ENCODE peak calls at places on chromosomes 3 and 15, in six cellular contexts. W, K, T, P, L and G are unnamed samples.

GRCh38 chr3:10933470-10933957 is 59.0 kb upstream of the SLC6A1 start:
- DNase-seq in T (no peak), K (no peak), P (no peak), W (no peak), L (no peak), G (no peak)

GRCh38 chr15:34644851-34645250 is 61.4 kb upstream of the GOLGA8B start:
- DNase-seq in K (no peak), P (no peak), T (no peak), W (no peak), L (no peak), G (no peak)

GRCh38 chr3:49625971-49626640 is 48.0 kb upstream of the APEH start:
- DNase-seq in T (no peak), L (no peak), K (no peak), W (no peak), P (no peak), G (no peak)

GRCh38 chr15:64667736-64668161 is 107.6 kb downstream of the RBPMS2 start:
- DNase-seq in W (peak; percentile 66), T (no peak), P (no peak), L (no peak), K (no peak), G (no peak)

GRCh38 chr15:33737687-33738606 is 230.3 kb upstream of the CHRM5 start:
- DNase-seq in W (peak; percentile 49), P (peak; percentile 78), T (no peak), L (peak; percentile 73), K (no peak), G (no peak)

GRCh38 chr3:12993623-12994356 is 79.4 kb downstream of the IQSEC1 start:
- DNase-seq in T (peak; percentile 74), L (peak; percentile 67), W (no peak), K (no peak), P (peak; percentile 63), G (no peak)

GRCh38 chr3:169686874-169687273 is 23.4 kb upstream of the MECOM start:
- DNase-seq in L (no peak), W (no peak), T (no peak), K (no peak), P (no peak), G (no peak)

GRCh38 chr3:123767564-123768292 is 116.4 kb downstream of the MYLK start:
- DNase-seq in T (no peak), W (no peak), K (no peak), P (no peak), L (no peak), G (no peak)

GRCh38 chr15:71160976-71161375 is 45.7 kb downstream of the THSD4 start:
- DNase-seq in L (no peak), T (no peak), W (no peak), K (no peak), P (no peak), G (no peak)

GRCh38 chr3:168876346-168877035 is 780.8 kb upstream of the GOLIM4 start:
- DNase-seq in W (peak; percentile 73), K (peak; percentile 64), T (no peak), L (no peak), P (no peak), G (no peak)

GRCh38 chr15:71348597-71348996 is 233.3 kb downstream of the THSD4 start:
- DNase-seq in T (no peak), L (no peak), P (no peak), K (peak; percentile 84), W (no peak), G (no peak)

GRCh38 chr3:120145498-120146285 is 51.4 kb upstream of the GSK3B start:
- DNase-seq in P (no peak), L (no peak), T (no peak), K (peak; percentile 89), W (peak; percentile 95), G (no peak)

GRCh38 chr3:17398959-17399551 is 343.4 kb downstream of the TBC1D5 start:
- DNase-seq in P (no peak), K (no peak), W (no peak), L (no peak), T (no peak), G (no peak)

GRCh38 chr3:192597511-192597910 is 129.8 kb downstream of the FGF12 start:
- DNase-seq in P (peak; percentile 21), T (no peak), W (peak; percentile 2), K (peak; percentile 92), L (no peak), G (no peak)

GRCh38 chr3:138180375-138181029 is 5.8 kb upstream of the DBR1 start:
- DNase-seq in W (peak; percentile 52), K (no peak), P (peak; percentile 53), T (no peak), L (no peak), G (no peak)

GRCh38 chr3:120983841-120984240 is 75.8 kb downstream of the STXBP5L start:
- DNase-seq in T (no peak), P (no peak), W (no peak), K (no peak), L (no peak), G (no peak)

GRCh38 chr3:181952221-181952620 is 240.5 kb downstream of the SOX2 start:
- DNase-seq in L (no peak), W (no peak), T (no peak), K (no peak), P (no peak), G (no peak)

GRCh38 chr3:136818851-136819783 is at the start of gene SLC35G2:
- DNase-seq in K (peak; percentile 61), T (peak; percentile 64), W (peak; percentile 46), L (peak; percentile 80), P (peak; percentile 93), G (peak; percentile 36)

GRCh38 chr3:177295116-177295515 is 97.8 kb upstream of the TBL1XR1 start:
- DNase-seq in P (no peak), T (no peak), L (no peak), W (peak; percentile 35), K (peak; percentile 96), G (no peak)

GRCh38 chr15:50876260-50876988 is 32.1 kb upstream of the AP4E1 start:
- DNase-seq in P (no peak), L (no peak), W (peak; percentile 47), T (no peak), K (no peak), G (no peak)

GRCh38 chr15:86121568-86121967 is 41.9 kb downstream of the AGBL1 start:
- DNase-seq in T (no peak), K (no peak), W (no peak), P (no peak), L (no peak), G (no peak)

GRCh38 chr3:49786357-49787181 is at the start of gene IP6K1:
- DNase-seq in P (peak; percentile 100), T (peak; percentile 100), K (peak; percentile 99), L (peak; percentile 100), W (peak; percentile 100), G (peak; percentile 100)

GRCh38 chr3:124395584-124396340 is 334.5 kb upstream of the UMPS start:
- DNase-seq in K (no peak), P (peak; percentile 24), T (no peak), L (no peak), W (no peak), G (no peak)

GRCh38 chr3:58237940-58238681 is 519 bp downstream of the ABHD6 start:
- DNase-seq in K (peak; percentile 46), L (peak; percentile 55), T (peak; percentile 80), P (peak; percentile 72), W (no peak), G (peak; percentile 63)

GRCh38 chr15:59812889-59813288 is 123.8 kb upstream of the BNIP2 start:
- DNase-seq in K (no peak), P (no peak), L (no peak), T (no peak), W (no peak), G (no peak)

GRCh38 chr3:93969443-93969842 is 4.3 kb downstream of the PROS1 start:
- DNase-seq in T (no peak), P (no peak), K (peak; percentile 45), W (peak; percentile 63), L (no peak), G (no peak)

GRCh38 chr3:80308637-80309036 is 540.8 kb upstream of the ROBO1 start:
- DNase-seq in W (no peak), L (no peak), P (no peak), K (no peak), T (no peak), G (no peak)

GRCh38 chr3:122169911-122170310 is 13.6 kb upstream of the CASR start:
- DNase-seq in W (no peak), L (no peak), T (no peak), P (no peak), K (peak; percentile 40), G (no peak)

GRCh38 chr3:177237206-177237605 is 39.9 kb upstream of the TBL1XR1 start:
- DNase-seq in W (no peak), K (no peak), P (no peak), L (no peak), T (no peak), G (no peak)